ENCODE peak calls at places on chromosomes 5 and 9, in ten cellular contexts. R is fibroblast of villous mesenchyme, F is GM10248, Q is HCT116, O is AG04449, S is foreskin fibroblast, K is tibial nerve, G is pancreas, V is endothelial cell of umbilical vein, E is fibroblast of pulmonary artery. I is an unnamed sample.

GRCh38 chr5:34854459-34855174 is 15.7 kb downstream of the TTC23L start:
- DNase-seq in R (no peak), F (peak), Q (no peak), O (no peak), S (no peak), K (no peak), G (no peak), V (no peak), E (no peak), I (no peak)

GRCh38 chr9:7968642-7969041 is 169.1 kb upstream of the DMAC1 start:
- DNase-seq in R (no peak), F (no peak), Q (no peak), O (no peak), S (no peak), K (no peak), G (no peak), V (no peak), E (no peak), I (no peak)

GRCh38 chr9:29039258-29039657 is 1466.0 kb upstream of the C9orf72 start:
- DNase-seq in R (peak), F (no peak), Q (no peak), O (no peak), S (no peak), K (no peak), G (no peak), V (no peak), E (peak), I (no peak)

GRCh38 chr9:84340535-84340934 is at the start of gene SLC28A3:
- DNase-seq in R (no peak), F (no peak), Q (no peak), O (no peak), S (no peak), K (no peak), G (no peak), V (no peak), E (no peak), I (no peak)

GRCh38 chr5:69000216-69000615 is 93.6 kb upstream of the SLC30A5 start:
- DNase-seq in R (no peak), F (no peak), Q (no peak), O (no peak), S (no peak), K (no peak), G (no peak), V (no peak), E (no peak), I (no peak)

GRCh38 chr5:76473676-76474075 is 70.6 kb downstream of the IQGAP2 start:
- DNase-seq in R (no peak), F (peak), Q (no peak), O (no peak), S (no peak), K (no peak), G (no peak), V (no peak), E (no peak), I (no peak)

GRCh38 chr5:137743031-137743640 is 7.2 kb upstream of the KLHL3 start:
- DNase-seq in R (peak), F (peak), Q (peak), O (no peak), S (peak), K (no peak), G (no peak), V (peak), E (peak), I (no peak)

GRCh38 chr5:141369994-141370848 is at the start of gene PCDHGB3:
- DNase-seq in R (peak), F (peak), Q (no peak), O (no peak), S (peak), K (no peak), G (no peak), V (peak), E (peak), I (no peak)

GRCh38 chr9:99466787-99467186 is 244.7 kb downstream of the SEC61B start:
- DNase-seq in R (no peak), F (no peak), Q (no peak), O (no peak), S (no peak), K (no peak), G (no peak), V (no peak), E (no peak), I (no peak)

GRCh38 chr5:98768160-98769005 is 5.1 kb upstream of the RGMB start:
- DNase-seq in R (peak), F (peak), Q (no peak), O (no peak), S (peak), K (no peak), G (peak), V (peak), E (peak), I (peak)

GRCh38 chr5:58985759-58986158 is 402.9 kb downstream of the RAB3C start:
- DNase-seq in R (no peak), F (no peak), Q (no peak), O (no peak), S (no peak), K (no peak), G (no peak), V (no peak), E (no peak), I (no peak)

GRCh38 chr5:103690676-103691075 is 128.1 kb upstream of the NUDT12 start:
- DNase-seq in R (peak), F (no peak), Q (no peak), O (no peak), S (no peak), K (no peak), G (no peak), V (no peak), E (no peak), I (no peak)

GRCh38 chr5:132771559-132771998 is 5.5 kb downstream of the SEPTIN8 start:
- DNase-seq in R (peak), F (no peak), Q (no peak), O (no peak), S (no peak), K (no peak), G (no peak), V (peak), E (peak), I (no peak)

GRCh38 chr5:142143878-142144277 is 35.3 kb downstream of the NDFIP1 start:
- DNase-seq in R (peak), F (peak), Q (peak), O (no peak), S (no peak), K (no peak), G (no peak), V (peak), E (peak), I (no peak)

GRCh38 chr5:33827335-33827734 is 64.5 kb downstream of the ADAMTS12 start:
- DNase-seq in R (no peak), F (no peak), Q (no peak), O (no peak), S (no peak), K (no peak), G (no peak), V (peak), E (no peak), I (no peak)

GRCh38 chr5:143051244-143052058 is 281.3 kb downstream of the ARHGAP26 start:
- DNase-seq in R (peak), F (no peak), Q (no peak), O (peak), S (peak), K (no peak), G (no peak), V (no peak), E (peak), I (no peak)

GRCh38 chr9:89440548-89440947 is 57.4 kb downstream of the SEMA4D start:
- DNase-seq in R (no peak), F (no peak), Q (no peak), O (no peak), S (no peak), K (no peak), G (no peak), V (no peak), E (no peak), I (no peak)

GRCh38 chr5:26104175-26104574 is 934.2 kb downstream of the CDH9 start:
- DNase-seq in R (no peak), F (no peak), Q (no peak), O (no peak), S (no peak), K (no peak), G (no peak), V (no peak), E (no peak), I (no peak)

GRCh38 chr5:132828846-132829494 is 1.5 kb downstream of the SHROOM1 start:
- DNase-seq in R (no peak), F (no peak), Q (no peak), O (no peak), S (no peak), K (no peak), G (peak), V (peak), E (no peak), I (no peak)

GRCh38 chr9:95313010-95313498 is 4.5 kb downstream of the FANCC start:
- DNase-seq in R (peak), F (no peak), Q (peak), O (no peak), S (peak), K (no peak), G (peak), V (peak), E (peak), I (no peak)

GRCh38 chr9:93218161-93218560 is 34.2 kb downstream of the WNK2 start:
- DNase-seq in R (no peak), F (no peak), Q (no peak), O (no peak), S (no peak), K (no peak), G (peak), V (no peak), E (no peak), I (no peak)

GRCh38 chr5:132012385-132013005 is 1.0 kb upstream of the ACSL6 start:
- DNase-seq in R (peak), F (no peak), Q (no peak), O (no peak), S (peak), K (no peak), G (peak), V (peak), E (peak), I (no peak)

GRCh38 chr5:160635678-160636077 is 214.0 kb downstream of the PTTG1 start:
- DNase-seq in R (no peak), F (no peak), Q (no peak), O (no peak), S (no peak), K (no peak), G (no peak), V (no peak), E (no peak), I (no peak)

GRCh38 chr5:146828385-146828784 is 50.2 kb downstream of the PPP2R2B start:
- DNase-seq in R (no peak), F (no peak), Q (no peak), O (peak), S (no peak), K (no peak), G (no peak), V (no peak), E (no peak), I (no peak)

GRCh38 chr5:150789943-150790611 is 11.5 kb downstream of the SMIM3 start:
- DNase-seq in R (peak), F (peak), Q (peak), O (peak), S (peak), K (no peak), G (no peak), V (peak), E (peak), I (no peak)

GRCh38 chr9:655875-656274 is 185.6 kb upstream of the DMRT1 start:
- DNase-seq in R (peak), F (no peak), Q (no peak), O (no peak), S (no peak), K (peak), G (peak), V (no peak), E (peak), I (no peak)

GRCh38 chr5:54990751-54991349 is 5.5 kb upstream of the ESM1 start:
- DNase-seq in R (peak), F (no peak), Q (no peak), O (peak), S (peak), K (no peak), G (no peak), V (peak), E (peak), I (no peak)

GRCh38 chr9:130446111-130446861 is 1.5 kb downstream of the ASS1 start:
- DNase-seq in R (peak), F (no peak), Q (no peak), O (peak), S (peak), K (peak), G (peak), V (no peak), E (peak), I (peak)

GRCh38 chr5:113397046-113397445 is 37.7 kb downstream of the TSSK1B start:
- DNase-seq in R (no peak), F (no peak), Q (no peak), O (no peak), S (peak), K (no peak), G (no peak), V (no peak), E (no peak), I (no peak)

GRCh38 chr5:43711496-43711895 is 108.5 kb downstream of the NNT start:
- DNase-seq in R (peak), F (no peak), Q (peak), O (no peak), S (no peak), K (no peak), G (no peak), V (no peak), E (peak), I (no peak)

GRCh38 chr9:112867275-112867991 is 23.2 kb downstream of the SLC46A2 start:
- DNase-seq in R (peak), F (peak), Q (peak), O (no peak), S (peak), K (no peak), G (no peak), V (no peak), E (peak), I (no peak)

GRCh38 chr9:503881-504852 is 289.5 kb downstream of the DOCK8 start:
- DNase-seq in R (peak), F (peak), Q (peak), O (no peak), S (peak), K (peak), G (peak), V (peak), E (peak), I (no peak)

GRCh38 chr9:35051069-35051967 is 21.1 kb downstream of the VCP start:
- DNase-seq in R (peak), F (peak), Q (peak), O (no peak), S (peak), K (no peak), G (no peak), V (peak), E (peak), I (no peak)

GRCh38 chr9:109767814-109768213 is 12.2 kb upstream of the PALM2AKAP2 start:
- DNase-seq in R (no peak), F (no peak), Q (no peak), O (no peak), S (no peak), K (no peak), G (no peak), V (no peak), E (no peak), I (no peak)

GRCh38 chr5:169583424-169584215 is at the start of gene SPDL1:
- DNase-seq in R (peak), F (peak), Q (peak), O (peak), S (peak), K (peak), G (peak), V (peak), E (peak), I (peak)

GRCh38 chr5:169584998-169585451 is 1.5 kb downstream of the SPDL1 start:
- DNase-seq in R (no peak), F (no peak), Q (no peak), O (no peak), S (no peak), K (no peak), G (no peak), V (peak), E (no peak), I (no peak)

GRCh38 chr5:169580964-169581363 is 2.6 kb upstream of the SPDL1 start:
- DNase-seq in R (no peak), F (no peak), Q (no peak), O (no peak), S (no peak), K (no peak), G (no peak), V (no peak), E (no peak), I (no peak)

GRCh38 chr5:169583101-169583423 is 511 bp upstream of the SPDL1 start:
- DNase-seq in R (no peak), F (no peak), Q (no peak), O (no peak), S (no peak), K (no peak), G (no peak), V (no peak), E (no peak), I (no peak)

DNA sequence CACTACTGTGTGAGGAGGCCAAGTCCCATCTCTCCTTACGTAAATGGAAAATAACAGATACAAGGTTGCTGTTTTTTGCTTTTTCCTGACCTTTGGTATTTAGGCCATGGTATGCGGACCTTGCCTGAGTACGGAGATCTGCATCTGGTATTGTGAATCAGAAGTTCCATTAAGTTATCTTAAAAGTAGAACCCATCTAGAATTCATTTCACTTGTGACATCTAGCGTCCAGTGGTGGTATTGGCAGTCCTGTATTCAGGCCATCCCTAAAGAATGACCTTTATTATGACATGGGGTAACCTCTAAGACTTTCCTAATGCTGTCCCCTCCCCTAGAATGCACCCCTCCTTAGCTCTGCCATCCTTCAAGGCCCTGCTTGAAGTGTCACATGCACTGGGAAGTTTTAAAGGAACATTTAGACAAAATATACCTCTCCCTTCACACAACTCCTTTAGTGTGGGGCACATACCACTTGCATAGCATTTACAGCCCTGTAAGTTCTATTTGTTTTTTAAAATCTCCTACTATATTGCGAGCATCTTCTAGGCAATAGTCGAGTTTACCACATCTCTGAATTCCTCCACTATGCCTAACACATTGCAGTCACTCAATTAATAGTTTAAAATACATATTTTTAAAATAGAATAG is 1.9 kb upstream of the SPDL1 start:
- DNase-seq in R (peak), F (peak), Q (peak), O (no peak), S (peak), K (peak), G (no peak), V (peak), E (peak), I (no peak)
- TF ChIP-seq CTCF in R (peak), F (peak), Q (peak), O (peak), S (peak), K (peak), G (peak), V (peak), E (peak), I (peak)

DNA sequence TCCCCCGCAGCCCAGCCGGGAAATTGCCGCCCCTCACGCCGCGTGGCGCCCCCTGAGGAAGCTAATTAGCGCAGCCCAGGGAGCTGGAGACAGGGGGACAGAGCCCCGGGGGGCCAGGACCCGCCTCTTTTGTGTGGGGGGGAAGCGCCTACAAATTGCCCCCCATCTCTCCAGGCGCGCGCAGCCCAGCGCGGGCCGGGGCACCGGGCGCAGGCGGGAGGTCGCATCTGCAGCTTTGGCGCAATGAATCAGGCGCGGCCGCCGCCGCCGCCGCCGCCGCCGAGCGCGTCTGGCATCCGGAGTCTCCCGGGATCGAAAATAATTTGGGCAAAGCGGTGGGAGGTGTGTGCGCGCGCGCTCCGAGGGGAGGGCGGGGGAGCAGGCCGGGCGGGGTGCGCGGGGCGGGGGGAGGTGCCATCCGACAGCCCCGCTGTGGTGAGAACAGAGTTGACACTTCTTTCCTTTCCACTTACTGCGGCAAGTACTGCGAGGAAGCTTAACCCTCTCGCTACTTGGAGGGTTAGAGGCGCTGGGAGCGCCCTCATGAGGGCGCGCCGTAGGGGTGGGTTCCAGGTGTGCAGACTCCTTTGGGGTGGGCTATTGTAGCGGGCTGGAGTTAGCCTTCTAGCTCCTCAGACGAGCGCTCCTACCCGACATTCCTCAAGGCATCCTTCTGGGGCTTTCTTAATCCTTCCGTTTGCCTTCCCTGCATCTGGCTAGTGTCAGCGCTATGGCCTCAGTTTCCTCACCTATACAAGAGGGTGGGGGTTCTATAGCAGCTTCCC is 63.1 kb downstream of the CXXC5 start:
- DNase-seq in R (peak), F (peak), Q (no peak), O (no peak), S (no peak), K (no peak), G (no peak), V (no peak), E (no peak), I (no peak)
- TF ChIP-seq CTCF in R (peak), F (peak), Q (peak), O (peak), S (peak), K (no peak), G (no peak), V (no peak), E (peak), I (no peak)

DNA sequence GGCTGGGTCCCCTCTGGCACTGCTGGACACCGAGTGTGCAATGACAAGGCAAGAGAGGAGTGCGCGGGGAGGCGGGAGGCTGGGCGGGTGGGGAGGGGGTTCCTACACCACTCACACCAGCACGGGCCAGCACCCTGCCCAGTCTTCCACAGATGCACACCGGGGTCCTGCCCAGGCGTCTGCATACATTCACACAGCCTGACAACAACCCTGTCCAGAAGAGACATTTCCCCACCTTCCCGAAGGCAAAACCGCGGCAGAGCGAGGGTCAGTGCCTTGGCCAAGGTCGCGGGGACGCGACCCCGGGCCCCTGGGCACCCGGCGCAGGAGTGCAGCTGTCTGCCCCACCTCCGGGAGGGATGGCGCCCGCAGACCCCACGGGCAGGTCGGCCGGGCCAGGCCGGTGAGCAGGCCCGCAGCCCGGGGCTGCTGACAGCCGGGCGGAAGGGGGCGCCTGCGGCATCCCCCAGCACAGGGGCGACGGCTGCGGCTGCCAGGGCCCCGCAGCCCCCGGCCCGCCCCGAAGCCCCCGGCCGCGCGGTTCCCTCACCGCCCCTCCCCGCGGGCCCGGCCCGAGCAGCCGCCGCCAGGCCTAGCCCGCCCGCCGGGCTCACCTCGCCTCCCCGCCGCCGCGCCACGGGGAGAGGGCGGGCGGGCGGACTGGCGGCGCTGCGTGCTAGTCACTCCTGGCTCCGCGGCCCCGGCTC is 496 bp downstream of the MAPK9 start:
- DNase-seq in R (no peak), F (peak), Q (no peak), O (no peak), S (no peak), K (no peak), G (peak), V (peak), E (no peak), I (no peak)
- TF ChIP-seq CTCF in R (peak), F (peak), Q (peak), O (peak), S (peak), K (peak), G (no peak), V (no peak), E (no peak), I (no peak)

DNA sequence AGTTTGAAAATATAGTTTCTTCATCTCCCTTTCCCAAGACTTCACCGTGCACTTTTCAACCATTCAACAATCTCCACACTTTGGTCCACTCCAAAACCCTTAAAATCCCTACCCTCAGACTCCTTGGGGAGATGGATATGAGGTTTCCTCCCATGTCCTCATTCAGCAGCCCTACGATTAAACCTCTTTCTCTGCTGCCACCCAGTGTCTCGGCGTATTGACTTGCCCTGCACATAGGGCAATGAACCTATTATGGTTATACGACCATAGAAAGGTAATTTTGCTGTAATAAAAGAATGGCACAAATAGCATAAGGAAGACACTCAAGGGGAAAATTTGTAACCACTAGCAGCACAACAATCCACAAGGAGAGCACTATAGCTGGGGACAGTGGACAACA is 803.5 kb downstream of the TLE1 start:
- DNase-seq in R (peak), F (no peak), Q (no peak), O (no peak), S (no peak), K (no peak), G (no peak), V (no peak), E (no peak), I (no peak)
- TF ChIP-seq CTCF in R (no peak), F (no peak), Q (no peak), O (no peak), S (no peak), K (no peak), G (no peak), V (no peak), E (no peak), I (no peak)

I was measured in vagina.